ENCODE peak calls at places on chromosomes 5 and 9, in nine cellular contexts. One of them, this sample, is unnamed.

GRCh38 chr9:125446581-125447094 is 185.0 kb downstream of the GAPVD1 start:
- DNase-seq in CD4-positive, alpha-beta T cell: no peak
- DNase-seq in neuronal stem cell: no peak
- DNase-seq in CD4-positive, alpha-beta memory T cell: no peak
- DNase-seq in A549: no peak
- DNase-seq in lower lobe of right lung: no peak
- DNase-seq in adrenal gland: no peak
- DNase-seq in RWPE1: no peak
- DNase-seq in ovary: no peak
- DNase-seq in this sample: no peak

GRCh38 chr9:126326228-126327015 is at the start of gene MVB12B:
- DNase-seq in RWPE1: peak
- DNase-seq in CD4-positive, alpha-beta T cell: peak
- DNase-seq in A549: peak
- DNase-seq in neuronal stem cell: peak
- DNase-seq in ovary: peak
- DNase-seq in lower lobe of right lung: peak
- DNase-seq in CD4-positive, alpha-beta memory T cell: peak
- DNase-seq in adrenal gland: peak
- DNase-seq in this sample: no peak

GRCh38 chr9:119556129-119556875 is 187.1 kb upstream of the BRINP1 start:
- DNase-seq in ovary: peak
- DNase-seq in neuronal stem cell: peak
- DNase-seq in CD4-positive, alpha-beta memory T cell: no peak
- DNase-seq in lower lobe of right lung: peak
- DNase-seq in adrenal gland: peak
- DNase-seq in A549: peak
- DNase-seq in CD4-positive, alpha-beta T cell: no peak
- DNase-seq in RWPE1: peak
- DNase-seq in this sample: peak

GRCh38 chr5:456351-457194 is 13.6 kb downstream of the EXOC3 start:
- DNase-seq in adrenal gland: peak
- DNase-seq in neuronal stem cell: no peak
- DNase-seq in ovary: no peak
- DNase-seq in CD4-positive, alpha-beta T cell: no peak
- DNase-seq in CD4-positive, alpha-beta memory T cell: no peak
- DNase-seq in lower lobe of right lung: no peak
- DNase-seq in RWPE1: no peak
- DNase-seq in A549: no peak
- DNase-seq in this sample: no peak

GRCh38 chr5:141508440-141508807 is 19.5 kb downstream of the PCDHGC5 start:
- DNase-seq in A549: no peak
- DNase-seq in ovary: peak
- DNase-seq in CD4-positive, alpha-beta T cell: no peak
- DNase-seq in lower lobe of right lung: no peak
- DNase-seq in RWPE1: no peak
- DNase-seq in CD4-positive, alpha-beta memory T cell: no peak
- DNase-seq in adrenal gland: peak
- DNase-seq in neuronal stem cell: no peak
- DNase-seq in this sample: no peak

GRCh38 chr9:138020795-138021182 is 143.2 kb downstream of the CACNA1B start:
- DNase-seq in ovary: no peak
- DNase-seq in adrenal gland: peak
- DNase-seq in RWPE1: no peak
- DNase-seq in CD4-positive, alpha-beta memory T cell: no peak
- DNase-seq in A549: no peak
- DNase-seq in lower lobe of right lung: no peak
- DNase-seq in neuronal stem cell: no peak
- DNase-seq in CD4-positive, alpha-beta T cell: no peak
- DNase-seq in this sample: no peak

GRCh38 chr9:134474058-134474370 is 147.8 kb downstream of the RXRA start:
- DNase-seq in ovary: peak
- DNase-seq in lower lobe of right lung: no peak
- DNase-seq in CD4-positive, alpha-beta T cell: no peak
- DNase-seq in RWPE1: no peak
- DNase-seq in neuronal stem cell: no peak
- DNase-seq in A549: no peak
- DNase-seq in adrenal gland: peak
- DNase-seq in CD4-positive, alpha-beta memory T cell: no peak
- DNase-seq in this sample: no peak

GRCh38 chr5:2562036-2562435 is 189.4 kb downstream of the IRX2 start:
- DNase-seq in lower lobe of right lung: no peak
- DNase-seq in CD4-positive, alpha-beta memory T cell: no peak
- DNase-seq in A549: no peak
- DNase-seq in RWPE1: no peak
- DNase-seq in neuronal stem cell: no peak
- DNase-seq in adrenal gland: no peak
- DNase-seq in CD4-positive, alpha-beta T cell: no peak
- DNase-seq in ovary: no peak
- DNase-seq in this sample: no peak

GRCh38 chr9:96071245-96072124 is 196.0 kb downstream of the ERCC6L2 start:
- DNase-seq in ovary: no peak
- DNase-seq in lower lobe of right lung: no peak
- DNase-seq in neuronal stem cell: peak
- DNase-seq in RWPE1: peak
- DNase-seq in CD4-positive, alpha-beta memory T cell: no peak
- DNase-seq in A549: peak
- DNase-seq in CD4-positive, alpha-beta T cell: no peak
- DNase-seq in adrenal gland: no peak
- DNase-seq in this sample: no peak

GRCh38 chr9:109314011-109314531 is 6.8 kb downstream of the EPB41L4B start:
- DNase-seq in A549: no peak
- DNase-seq in RWPE1: no peak
- DNase-seq in lower lobe of right lung: peak
- DNase-seq in CD4-positive, alpha-beta memory T cell: no peak
- DNase-seq in CD4-positive, alpha-beta T cell: no peak
- DNase-seq in adrenal gland: no peak
- DNase-seq in neuronal stem cell: no peak
- DNase-seq in ovary: no peak
- DNase-seq in this sample: no peak

GRCh38 chr9:85547574-85547973 is 194.2 kb downstream of the AGTPBP1 start:
- DNase-seq in lower lobe of right lung: no peak
- DNase-seq in ovary: no peak
- DNase-seq in CD4-positive, alpha-beta memory T cell: no peak
- DNase-seq in A549: no peak
- DNase-seq in neuronal stem cell: no peak
- DNase-seq in CD4-positive, alpha-beta T cell: no peak
- DNase-seq in adrenal gland: no peak
- DNase-seq in RWPE1: no peak
- DNase-seq in this sample: no peak

GRCh38 chr9:117234178-117234577 is 180.7 kb downstream of the ASTN2 start:
- DNase-seq in lower lobe of right lung: no peak
- DNase-seq in neuronal stem cell: no peak
- DNase-seq in CD4-positive, alpha-beta memory T cell: no peak
- DNase-seq in CD4-positive, alpha-beta T cell: no peak
- DNase-seq in A549: no peak
- DNase-seq in adrenal gland: no peak
- DNase-seq in ovary: no peak
- DNase-seq in RWPE1: no peak
- DNase-seq in this sample: no peak

DNA sequence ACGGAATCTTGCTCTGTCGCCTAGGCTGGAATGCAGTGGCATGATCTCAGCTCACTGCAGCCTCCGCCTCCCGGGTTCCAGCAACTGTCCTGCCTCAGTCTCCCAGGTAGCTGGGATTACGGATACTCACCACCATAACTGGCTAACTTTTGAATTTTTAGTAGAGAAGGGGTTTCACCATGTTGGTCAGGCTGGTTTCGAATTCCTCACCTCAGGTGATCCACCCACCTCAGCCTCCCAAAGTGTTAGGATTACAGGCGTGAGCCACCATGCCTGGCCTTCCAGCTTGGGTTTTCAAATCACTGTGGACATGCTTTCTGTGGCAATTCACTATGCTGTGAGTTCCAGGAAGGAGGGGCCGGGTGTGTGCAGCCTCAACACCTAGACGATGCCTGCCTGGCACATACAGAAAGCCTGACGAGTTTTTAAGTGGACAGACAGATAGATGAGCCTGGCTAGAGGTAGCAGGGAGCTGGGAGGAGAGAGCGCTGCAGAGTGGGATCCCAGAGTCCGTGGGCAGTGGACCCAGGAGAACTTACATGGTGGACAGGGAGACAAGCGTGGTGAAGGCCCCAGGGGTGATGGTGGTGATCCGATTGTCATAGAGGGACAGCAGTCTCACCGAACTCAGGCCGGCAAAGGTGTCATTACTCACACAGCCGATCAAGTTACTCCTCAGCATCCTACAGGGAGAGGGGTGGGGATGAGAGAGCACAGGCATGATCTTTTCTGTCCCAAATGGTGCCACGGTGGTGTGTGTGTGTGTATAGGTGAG is 173.4 kb upstream of the PANK3 start:
- DNase-seq in CD4-positive, alpha-beta T cell: no peak
- DNase-seq in neuronal stem cell: no peak
- DNase-seq in adrenal gland: peak
- DNase-seq in ovary: no peak
- DNase-seq in CD4-positive, alpha-beta memory T cell: no peak
- DNase-seq in RWPE1: no peak
- DNase-seq in lower lobe of right lung: no peak
- DNase-seq in A549: no peak
- DNase-seq in this sample: no peak
- H3K27ac ChIP-seq in CD4-positive, alpha-beta T cell: no peak
- H3K27ac ChIP-seq in neuronal stem cell: no peak
- H3K27ac ChIP-seq in adrenal gland: no peak
- H3K27ac ChIP-seq in ovary: no peak
- H3K27ac ChIP-seq in CD4-positive, alpha-beta memory T cell: no peak
- H3K27ac ChIP-seq in RWPE1: no peak
- H3K27ac ChIP-seq in lower lobe of right lung: no peak
- H3K27ac ChIP-seq in A549: no peak
- H3K27ac ChIP-seq in this sample: no peak

GRCh38 chr9:4050686-4051315 is 249.1 kb downstream of the GLIS3 start:
- DNase-seq in CD4-positive, alpha-beta T cell: no peak
- DNase-seq in CD4-positive, alpha-beta memory T cell: no peak
- DNase-seq in neuronal stem cell: peak
- DNase-seq in RWPE1: no peak
- DNase-seq in ovary: no peak
- DNase-seq in adrenal gland: no peak
- DNase-seq in lower lobe of right lung: no peak
- DNase-seq in A549: no peak
- DNase-seq in this sample: no peak
- H3K27ac ChIP-seq in CD4-positive, alpha-beta T cell: no peak
- H3K27ac ChIP-seq in CD4-positive, alpha-beta memory T cell: no peak
- H3K27ac ChIP-seq in neuronal stem cell: peak
- H3K27ac ChIP-seq in RWPE1: no peak
- H3K27ac ChIP-seq in ovary: no peak
- H3K27ac ChIP-seq in adrenal gland: no peak
- H3K27ac ChIP-seq in lower lobe of right lung: no peak
- H3K27ac ChIP-seq in A549: peak
- H3K27ac ChIP-seq in this sample: no peak

GRCh38 chr5:66932446-66932845 is 264.2 kb downstream of the CD180 start:
- DNase-seq in ovary: no peak
- DNase-seq in CD4-positive, alpha-beta T cell: no peak
- DNase-seq in neuronal stem cell: no peak
- DNase-seq in CD4-positive, alpha-beta memory T cell: no peak
- DNase-seq in lower lobe of right lung: no peak
- DNase-seq in RWPE1: no peak
- DNase-seq in A549: no peak
- DNase-seq in adrenal gland: no peak
- DNase-seq in this sample: no peak
- H3K27ac ChIP-seq in ovary: no peak
- H3K27ac ChIP-seq in CD4-positive, alpha-beta T cell: no peak
- H3K27ac ChIP-seq in neuronal stem cell: no peak
- H3K27ac ChIP-seq in CD4-positive, alpha-beta memory T cell: no peak
- H3K27ac ChIP-seq in lower lobe of right lung: no peak
- H3K27ac ChIP-seq in RWPE1: no peak
- H3K27ac ChIP-seq in A549: no peak
- H3K27ac ChIP-seq in adrenal gland: no peak
- H3K27ac ChIP-seq in this sample: no peak

DNA sequence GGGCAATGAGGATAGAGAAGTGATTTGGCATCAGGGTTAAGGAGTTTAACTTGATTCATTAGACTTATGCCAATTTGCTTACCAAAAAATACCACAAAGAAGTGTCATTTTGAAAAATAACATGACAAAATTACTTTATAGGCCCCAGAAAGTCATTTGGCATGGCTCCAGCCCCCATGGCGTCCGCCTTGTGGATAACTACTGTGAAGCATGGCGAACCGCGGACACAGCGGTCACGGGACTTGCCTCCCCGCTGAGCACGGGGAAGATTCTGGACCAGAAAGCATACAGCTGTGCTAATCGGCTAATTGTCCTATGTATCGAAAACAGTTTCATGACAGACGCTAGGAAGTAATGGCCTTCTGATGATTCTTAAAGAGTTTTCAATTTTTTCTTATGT is 35.4 kb upstream of the TGFBR1 start:
- DNase-seq in CD4-positive, alpha-beta T cell: no peak
- DNase-seq in adrenal gland: no peak
- DNase-seq in ovary: no peak
- DNase-seq in RWPE1: no peak
- DNase-seq in CD4-positive, alpha-beta memory T cell: no peak
- DNase-seq in A549: no peak
- DNase-seq in neuronal stem cell: no peak
- DNase-seq in lower lobe of right lung: no peak
- DNase-seq in this sample: no peak
- H3K27ac ChIP-seq in CD4-positive, alpha-beta T cell: no peak
- H3K27ac ChIP-seq in adrenal gland: no peak
- H3K27ac ChIP-seq in ovary: no peak
- H3K27ac ChIP-seq in RWPE1: no peak
- H3K27ac ChIP-seq in CD4-positive, alpha-beta memory T cell: no peak
- H3K27ac ChIP-seq in A549: no peak
- H3K27ac ChIP-seq in neuronal stem cell: no peak
- H3K27ac ChIP-seq in lower lobe of right lung: no peak
- H3K27ac ChIP-seq in this sample: no peak

GRCh38 chr5:126043684-126044083 is 379.5 kb upstream of the GRAMD2B start:
- DNase-seq in RWPE1: no peak
- DNase-seq in ovary: no peak
- DNase-seq in adrenal gland: no peak
- DNase-seq in CD4-positive, alpha-beta memory T cell: no peak
- DNase-seq in neuronal stem cell: no peak
- DNase-seq in CD4-positive, alpha-beta T cell: no peak
- DNase-seq in lower lobe of right lung: no peak
- DNase-seq in A549: no peak
- DNase-seq in this sample: no peak
- H3K27ac ChIP-seq in RWPE1: no peak
- H3K27ac ChIP-seq in ovary: no peak
- H3K27ac ChIP-seq in adrenal gland: no peak
- H3K27ac ChIP-seq in CD4-positive, alpha-beta memory T cell: no peak
- H3K27ac ChIP-seq in neuronal stem cell: peak
- H3K27ac ChIP-seq in CD4-positive, alpha-beta T cell: no peak
- H3K27ac ChIP-seq in lower lobe of right lung: no peak
- H3K27ac ChIP-seq in A549: no peak
- H3K27ac ChIP-seq in this sample: no peak

DNA sequence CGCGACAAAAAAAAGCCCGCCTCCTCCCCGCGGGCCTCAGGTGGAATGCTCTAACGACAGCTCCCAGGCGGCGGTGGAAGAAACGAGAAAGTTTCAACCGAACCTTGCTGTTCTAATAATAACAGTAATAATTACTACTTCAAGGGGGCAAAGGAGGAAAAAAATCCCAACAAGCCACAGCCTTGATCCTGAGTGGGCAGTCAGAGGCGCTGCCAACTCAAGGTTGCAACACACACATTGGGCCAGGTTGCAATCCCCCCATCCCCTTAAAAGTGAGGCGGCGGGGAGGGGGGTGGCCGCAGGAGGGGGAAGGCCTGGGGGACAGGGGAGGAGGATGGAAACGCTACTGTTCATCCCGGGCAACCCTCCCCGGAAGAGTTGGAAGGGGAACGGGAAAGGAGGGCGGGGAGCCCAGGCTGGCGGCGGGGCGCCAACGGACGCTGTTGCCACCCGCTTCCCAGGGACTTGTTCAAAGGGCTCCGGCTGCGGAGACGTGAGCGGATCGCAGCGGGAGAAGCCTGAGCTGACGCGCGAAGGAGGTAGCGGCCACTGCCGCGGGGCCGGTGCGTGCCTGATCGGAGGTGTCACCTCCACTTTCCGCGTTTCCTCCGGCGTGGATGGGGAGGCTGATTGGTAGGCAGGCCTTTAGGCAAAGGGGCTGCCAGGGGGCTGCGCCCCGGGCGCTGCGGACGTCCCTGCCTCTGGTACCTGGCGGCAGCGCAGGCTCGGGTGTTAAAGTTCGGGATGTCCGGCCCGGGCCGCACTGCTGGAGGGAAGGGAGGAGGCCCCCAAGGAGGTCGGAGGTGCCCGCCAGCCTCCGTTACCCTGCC is 649 bp downstream of the SMARCA2 start:
- DNase-seq in CD4-positive, alpha-beta T cell: peak
- DNase-seq in neuronal stem cell: peak
- DNase-seq in A549: peak
- DNase-seq in ovary: peak
- DNase-seq in adrenal gland: peak
- DNase-seq in RWPE1: peak
- DNase-seq in lower lobe of right lung: peak
- DNase-seq in CD4-positive, alpha-beta memory T cell: peak
- DNase-seq in this sample: no peak
- H3K27ac ChIP-seq in CD4-positive, alpha-beta T cell: peak
- H3K27ac ChIP-seq in neuronal stem cell: no peak
- H3K27ac ChIP-seq in A549: peak
- H3K27ac ChIP-seq in ovary: peak
- H3K27ac ChIP-seq in adrenal gland: peak
- H3K27ac ChIP-seq in RWPE1: peak
- H3K27ac ChIP-seq in lower lobe of right lung: peak
- H3K27ac ChIP-seq in CD4-positive, alpha-beta memory T cell: peak
- H3K27ac ChIP-seq in this sample: no peak